ENCODE peak calls at places on chromosomes 2 and 18, in eight cellular contexts. H, S, Z, B, C, F, E and P are unnamed samples.

GRCh38 chr2:56169521-56169920 is 14.3 kb upstream of the CCDC85A start:
- DNase-seq in H (no peak), S (no peak), Z (no peak), B (no peak), C (no peak), F (no peak), E (no peak), P (no peak)

GRCh38 chr2:159758686-159759085 is 39.3 kb downstream of the CD302 start:
- DNase-seq in H (no peak), S (no peak), Z (peak; percentile 72), B (peak; percentile 29), C (peak; percentile 16), F (no peak), E (no peak), P (no peak)

GRCh38 chr18:59718108-59719057 is 21.2 kb upstream of the CCBE1 start:
- DNase-seq in H (no peak), S (no peak), Z (peak; percentile 81), B (peak; percentile 70), C (peak; percentile 89), F (no peak), E (no peak), P (no peak)

GRCh38 chr2:8249191-8249590 is 432.7 kb upstream of the ID2 start:
- DNase-seq in H (peak; percentile 33), S (no peak), Z (no peak), B (no peak), C (peak; percentile 45), F (no peak), E (no peak), P (no peak)

GRCh38 chr2:85273732-85274731 is 53.8 kb downstream of the TGOLN2 start:
- DNase-seq in H (no peak), S (no peak), Z (peak; percentile 25), B (peak; percentile 71), C (peak; percentile 76), F (no peak), E (peak; percentile 65), P (peak; percentile 73)

GRCh38 chr2:176284451-176285049 is 15.3 kb downstream of the MTX2 start:
- DNase-seq in H (no peak), S (no peak), Z (no peak), B (no peak), C (no peak), F (no peak), E (no peak), P (no peak)

GRCh38 chr2:168530980-168531379 is 74.9 kb downstream of the CERS6 start:
- DNase-seq in H (no peak), S (no peak), Z (no peak), B (peak; percentile 66), C (peak; percentile 65), F (no peak), E (no peak), P (no peak)

GRCh38 chr2:175854149-175854548 is 147.9 kb downstream of the LNPK start:
- DNase-seq in H (no peak), S (no peak), Z (no peak), B (no peak), C (no peak), F (no peak), E (no peak), P (no peak)

GRCh38 chr18:731185-731584 is 18.8 kb upstream of the ENOSF1 start:
- DNase-seq in H (no peak), S (no peak), Z (no peak), B (no peak), C (peak; percentile 45), F (no peak), E (no peak), P (no peak)

GRCh38 chr2:188410504-188411235 is 119.0 kb downstream of the GULP1 start:
- DNase-seq in H (no peak), S (no peak), Z (no peak), B (peak; percentile 29), C (peak; percentile 36), F (no peak), E (no peak), P (no peak)

GRCh38 chr2:108786008-108786353 is 590 bp upstream of the CCDC138 start:
- DNase-seq in H (no peak), S (no peak), Z (no peak), B (no peak), C (no peak), F (no peak), E (no peak), P (no peak)

GRCh38 chr2:68952887-68953521 is at the start of gene GKN2:
- DNase-seq in H (no peak), S (no peak), Z (no peak), B (no peak), C (no peak), F (no peak), E (no peak), P (no peak)

DNA sequence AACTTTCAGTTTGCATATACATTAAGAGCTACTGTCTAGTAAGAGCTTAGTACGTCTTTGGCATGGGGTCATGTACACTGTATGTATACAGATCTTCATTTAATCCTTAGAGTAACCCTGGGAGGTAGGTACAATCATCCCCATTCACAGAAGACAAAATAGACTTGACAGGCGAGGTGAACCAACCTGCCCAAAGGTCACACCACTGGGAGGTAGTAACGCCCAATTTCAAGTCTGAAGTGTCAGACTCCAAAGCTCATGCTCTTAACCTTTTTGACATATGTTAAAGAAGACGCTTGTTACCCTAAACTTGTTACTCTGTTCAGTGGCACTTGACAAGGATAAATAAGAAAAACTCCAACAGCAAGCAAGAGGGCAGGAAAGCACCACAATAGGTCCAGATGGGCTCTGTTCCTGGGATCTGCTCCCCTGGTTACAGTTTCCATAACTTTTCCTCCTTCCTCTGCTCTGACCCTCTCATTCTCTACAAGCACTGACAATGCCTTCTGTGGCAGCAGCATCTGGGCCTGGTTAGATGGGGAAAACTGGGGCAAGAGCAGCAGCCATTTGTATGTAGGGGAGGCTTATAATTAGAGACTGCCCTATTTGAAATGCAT is 64.6 kb upstream of the SERTAD2 start:
- DNase-seq in H (no peak), S (no peak), Z (no peak), B (no peak), C (no peak), F (no peak), E (no peak), P (no peak)
- H3K4me1 ChIP-seq in H (peaks cover 4% of the 10 kb centered on the region), S (no peaks in the 10 kb centered on the region), Z (peaks cover 2% of the 10 kb centered on the region), B (peaks cover 28% of the 10 kb centered on the region), C (peaks cover 19% of the 10 kb centered on the region), F (peaks cover 4% of the 10 kb centered on the region), E (no peaks in the 10 kb centered on the region), P (no peaks in the 10 kb centered on the region)

GRCh38 chr2:227238242-227239237 is 74.1 kb downstream of the COL4A3 start:
- DNase-seq in H (peak; percentile 63), S (peak; percentile 68), Z (peak; percentile 74), B (peak; percentile 79), C (peak; percentile 65), F (peak; percentile 77), E (peak; percentile 69), P (peak; percentile 80)

GRCh38 chr2:227237786-227238185 is 73.4 kb downstream of the COL4A3 start:
- DNase-seq in H (no peak), S (no peak), Z (no peak), B (no peak), C (no peak), F (no peak), E (no peak), P (no peak)

GRCh38 chr2:227230151-227230550 is 65.7 kb downstream of the COL4A3 start:
- DNase-seq in H (no peak), S (no peak), Z (no peak), B (no peak), C (no peak), F (no peak), E (no peak), P (no peak)

DNA sequence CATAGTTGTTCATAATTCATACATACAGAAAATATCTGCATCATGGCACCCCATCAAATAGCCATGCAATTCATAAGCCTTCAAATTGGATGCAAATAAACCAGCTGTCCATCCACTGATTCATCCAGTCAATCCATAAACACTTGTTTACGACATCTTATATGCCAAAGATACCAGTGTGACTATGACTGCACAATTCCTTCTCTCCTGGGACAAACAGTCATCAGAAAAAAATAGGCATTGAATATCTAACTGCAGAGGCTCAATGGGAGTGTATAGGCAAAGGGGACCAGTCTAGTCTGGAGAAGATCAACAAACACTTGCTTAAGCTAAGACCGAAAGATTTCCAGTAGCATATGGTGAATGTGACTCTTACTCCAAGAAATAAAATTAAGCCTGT is 70.0 kb downstream of the COL4A3 start:
- DNase-seq in H (no peak), S (no peak), Z (no peak), B (no peak), C (peak; percentile 12), F (no peak), E (no peak), P (no peak)
- H3K27ac ChIP-seq in H (no peak overlapping the region), S (no peak overlapping the region), Z (no peak overlapping the region), B (no peak overlapping the region), C (no peak overlapping the region), F (no peak overlapping the region), E (peak overlapping the region; percentile 62), P (no peak overlapping the region)

DNA sequence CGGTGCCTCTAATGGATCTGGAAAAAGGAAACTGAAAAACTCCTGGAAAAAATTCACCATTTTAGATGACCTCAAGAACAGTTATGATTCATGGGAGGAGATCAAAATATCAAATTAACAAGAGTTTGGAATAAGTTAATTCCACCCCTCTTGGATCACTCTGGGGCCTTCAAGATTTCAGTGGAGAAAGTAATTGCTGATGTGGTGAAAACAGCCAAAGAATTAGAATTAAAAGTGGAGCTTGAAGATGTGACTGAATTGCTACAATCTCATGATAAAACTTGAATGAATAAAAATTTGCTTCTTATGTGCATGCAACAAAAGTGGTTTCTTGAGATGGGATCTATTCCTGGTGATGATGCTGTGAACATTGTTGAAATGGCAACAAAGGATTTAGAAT is 974.4 kb upstream of the GYPC start:
- DNase-seq in H (no peak), S (no peak), Z (no peak), B (no peak), C (no peak), F (no peak), E (no peak), P (no peak)
- H3K4me1 ChIP-seq in H (no peaks in the 10 kb centered on the region), S (no peaks in the 10 kb centered on the region), Z (no peaks in the 10 kb centered on the region), B (no peaks in the 10 kb centered on the region), C (no peaks in the 10 kb centered on the region), F (no peaks in the 10 kb centered on the region), E (no peaks in the 10 kb centered on the region), P (no peaks in the 10 kb centered on the region)

GRCh38 chr2:25558262-25558661 is 115.1 kb downstream of the DTNB start:
- DNase-seq in H (no peak), S (no peak), Z (peak; percentile 42), B (peak; percentile 74), C (peak; percentile 93), F (no peak), E (no peak), P (no peak)
- H3K27ac ChIP-seq in H (no peak overlapping the region), S (no peak overlapping the region), Z (no peak overlapping the region), B (no peak overlapping the region), C (peak overlapping the region; percentile 34), F (no peak overlapping the region), E (no peak overlapping the region), P (no peak overlapping the region)

DNA sequence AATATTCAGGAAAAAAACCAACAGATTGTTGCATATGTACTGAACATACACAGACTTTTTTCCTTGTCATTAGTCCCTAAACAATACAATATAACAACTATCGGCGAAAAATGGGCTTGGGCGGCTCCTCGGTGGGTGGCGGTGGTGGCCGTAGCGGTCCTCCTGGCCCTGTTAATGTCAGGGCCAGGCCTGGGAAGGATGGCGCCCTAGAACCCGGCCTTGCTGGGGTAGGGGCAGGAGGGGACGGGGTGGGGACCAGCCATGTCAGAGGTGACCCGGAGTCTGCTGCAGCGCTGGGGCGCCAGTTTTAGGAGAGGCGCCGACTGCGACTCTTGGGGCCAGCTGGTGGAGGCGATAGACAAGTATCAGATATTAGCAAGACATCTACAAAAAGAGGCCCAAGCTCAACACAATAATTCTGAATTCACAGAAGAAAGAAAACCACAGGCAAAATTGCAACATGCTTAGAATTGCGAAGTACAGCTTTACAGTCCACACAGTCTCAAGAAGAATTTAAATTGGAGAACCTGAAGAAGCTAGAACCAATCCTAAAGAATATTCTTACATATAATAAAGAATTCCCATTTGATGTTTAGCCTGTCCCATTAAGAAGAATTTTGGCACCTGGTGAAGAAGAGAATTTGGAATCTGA is 36.5 kb downstream of the ROCK2 start:
- DNase-seq in H (no peak), S (no peak), Z (no peak), B (no peak), C (no peak), F (no peak), E (no peak), P (no peak)
- H3K4me1 ChIP-seq in H (peaks cover 59% of the 10 kb centered on the region), S (peaks cover 30% of the 10 kb centered on the region), Z (peaks cover 9% of the 10 kb centered on the region), B (peaks cover 8% of the 10 kb centered on the region), C (peaks cover 35% of the 10 kb centered on the region), F (peaks cover 17% of the 10 kb centered on the region), E (peaks cover 70% of the 10 kb centered on the region), P (peaks cover 7% of the 10 kb centered on the region)